ENCODE peak calls at places on chromosome 5, in five cellular contexts. One of them, this sample, is unnamed.

GRCh38 chr5:3509290-3509689 is 86.3 kb upstream of the IRX1 start:
- DNase-seq in AG04450: no peak
- DNase-seq in mesendoderm: no peak
- DNase-seq in central memory CD4-positive, alpha-beta T cell: no peak
- DNase-seq in stimulated activated CD4-positive, alpha-beta T cell treated with anti-CD3 and anti-CD28 coated beads, Interleukin-15, amount 100 ng/mL, for 24 hours: no peak
- DNase-seq in this sample: no peak

GRCh38 chr5:109365653-109366052 is 44.1 kb downstream of the PJA2 start:
- DNase-seq in mesendoderm: no peak
- DNase-seq in stimulated activated CD4-positive, alpha-beta T cell treated with anti-CD3 and anti-CD28 coated beads, Interleukin-15, amount 100 ng/mL, for 24 hours: no peak
- DNase-seq in AG04450: no peak
- DNase-seq in central memory CD4-positive, alpha-beta T cell: no peak
- DNase-seq in this sample: no peak

GRCh38 chr5:175336781-175337180 is 107.2 kb downstream of the DRD1 start:
- DNase-seq in AG04450: no peak
- DNase-seq in mesendoderm: no peak
- DNase-seq in central memory CD4-positive, alpha-beta T cell: no peak
- DNase-seq in stimulated activated CD4-positive, alpha-beta T cell treated with anti-CD3 and anti-CD28 coated beads, Interleukin-15, amount 100 ng/mL, for 24 hours: no peak
- DNase-seq in this sample: no peak

GRCh38 chr5:72517961-72518690 is 10.9 kb upstream of the ZNF366 start:
- DNase-seq in central memory CD4-positive, alpha-beta T cell: no peak
- DNase-seq in mesendoderm: no peak
- DNase-seq in AG04450: no peak
- DNase-seq in stimulated activated CD4-positive, alpha-beta T cell treated with anti-CD3 and anti-CD28 coated beads, Interleukin-15, amount 100 ng/mL, for 24 hours: no peak
- DNase-seq in this sample: peak; percentile 49

GRCh38 chr5:2353211-2353610 is 398.3 kb downstream of the IRX2 start:
- DNase-seq in AG04450: no peak
- DNase-seq in mesendoderm: no peak
- DNase-seq in stimulated activated CD4-positive, alpha-beta T cell treated with anti-CD3 and anti-CD28 coated beads, Interleukin-15, amount 100 ng/mL, for 24 hours: no peak
- DNase-seq in central memory CD4-positive, alpha-beta T cell: no peak
- DNase-seq in this sample: no peak

GRCh38 chr5:141393267-141393666 is 834 bp downstream of the PCDHGA8 start:
- DNase-seq in stimulated activated CD4-positive, alpha-beta T cell treated with anti-CD3 and anti-CD28 coated beads, Interleukin-15, amount 100 ng/mL, for 24 hours: no peak
- DNase-seq in central memory CD4-positive, alpha-beta T cell: no peak
- DNase-seq in mesendoderm: no peak
- DNase-seq in AG04450: no peak
- DNase-seq in this sample: no peak

GRCh38 chr5:103667068-103667467 is 104.5 kb upstream of the NUDT12 start:
- DNase-seq in AG04450: no peak
- DNase-seq in central memory CD4-positive, alpha-beta T cell: no peak
- DNase-seq in mesendoderm: no peak
- DNase-seq in stimulated activated CD4-positive, alpha-beta T cell treated with anti-CD3 and anti-CD28 coated beads, Interleukin-15, amount 100 ng/mL, for 24 hours: no peak
- DNase-seq in this sample: no peak

GRCh38 chr5:175867587-175868347 is 3.6 kb upstream of the CPLX2 start:
- DNase-seq in central memory CD4-positive, alpha-beta T cell: no peak
- DNase-seq in stimulated activated CD4-positive, alpha-beta T cell treated with anti-CD3 and anti-CD28 coated beads, Interleukin-15, amount 100 ng/mL, for 24 hours: peak; percentile 25
- DNase-seq in AG04450: no peak
- DNase-seq in mesendoderm: peak; percentile 74
- DNase-seq in this sample: peak; percentile 49

GRCh38 chr5:179162351-179163235 is 102.4 kb downstream of the ZNF354C start:
- DNase-seq in AG04450: no peak
- DNase-seq in central memory CD4-positive, alpha-beta T cell: no peak
- DNase-seq in stimulated activated CD4-positive, alpha-beta T cell treated with anti-CD3 and anti-CD28 coated beads, Interleukin-15, amount 100 ng/mL, for 24 hours: no peak
- DNase-seq in mesendoderm: no peak
- DNase-seq in this sample: no peak

GRCh38 chr5:54103871-54104270 is 206.5 kb downstream of the ARL15 start:
- DNase-seq in central memory CD4-positive, alpha-beta T cell: no peak
- DNase-seq in mesendoderm: no peak
- DNase-seq in AG04450: no peak
- DNase-seq in stimulated activated CD4-positive, alpha-beta T cell treated with anti-CD3 and anti-CD28 coated beads, Interleukin-15, amount 100 ng/mL, for 24 hours: no peak
- DNase-seq in this sample: no peak

GRCh38 chr5:158727771-158728311 is 371.9 kb downstream of the EBF1 start:
- DNase-seq in mesendoderm: no peak
- DNase-seq in stimulated activated CD4-positive, alpha-beta T cell treated with anti-CD3 and anti-CD28 coated beads, Interleukin-15, amount 100 ng/mL, for 24 hours: no peak
- DNase-seq in central memory CD4-positive, alpha-beta T cell: no peak
- DNase-seq in AG04450: no peak
- DNase-seq in this sample: no peak

GRCh38 chr5:123051206-123051605 is 14.7 kb upstream of the PPIC start:
- DNase-seq in stimulated activated CD4-positive, alpha-beta T cell treated with anti-CD3 and anti-CD28 coated beads, Interleukin-15, amount 100 ng/mL, for 24 hours: no peak
- DNase-seq in AG04450: no peak
- DNase-seq in mesendoderm: no peak
- DNase-seq in central memory CD4-positive, alpha-beta T cell: no peak
- DNase-seq in this sample: no peak

GRCh38 chr5:7010578-7010977 is 297.3 kb downstream of the TENT4A start:
- DNase-seq in central memory CD4-positive, alpha-beta T cell: no peak
- DNase-seq in AG04450: no peak
- DNase-seq in stimulated activated CD4-positive, alpha-beta T cell treated with anti-CD3 and anti-CD28 coated beads, Interleukin-15, amount 100 ng/mL, for 24 hours: no peak
- DNase-seq in mesendoderm: peak; percentile 47
- DNase-seq in this sample: no peak

GRCh38 chr5:119789411-119790117 is 160.2 kb downstream of the FAM170A start:
- DNase-seq in AG04450: no peak
- DNase-seq in central memory CD4-positive, alpha-beta T cell: no peak
- DNase-seq in mesendoderm: peak; percentile 87
- DNase-seq in stimulated activated CD4-positive, alpha-beta T cell treated with anti-CD3 and anti-CD28 coated beads, Interleukin-15, amount 100 ng/mL, for 24 hours: no peak
- DNase-seq in this sample: no peak

GRCh38 chr5:112174959-112175594 is 244.0 kb downstream of the EPB41L4A start:
- DNase-seq in mesendoderm: peak; percentile 72
- DNase-seq in AG04450: no peak
- DNase-seq in central memory CD4-positive, alpha-beta T cell: peak; percentile 27
- DNase-seq in stimulated activated CD4-positive, alpha-beta T cell treated with anti-CD3 and anti-CD28 coated beads, Interleukin-15, amount 100 ng/mL, for 24 hours: peak; percentile 34
- DNase-seq in this sample: peak; percentile 58

GRCh38 chr5:137218896-137219295 is 280.2 kb downstream of the SPOCK1 start:
- DNase-seq in central memory CD4-positive, alpha-beta T cell: no peak
- DNase-seq in AG04450: no peak
- DNase-seq in mesendoderm: no peak
- DNase-seq in stimulated activated CD4-positive, alpha-beta T cell treated with anti-CD3 and anti-CD28 coated beads, Interleukin-15, amount 100 ng/mL, for 24 hours: no peak
- DNase-seq in this sample: no peak

GRCh38 chr5:14071433-14071832 is 71.7 kb upstream of the TRIO start:
- DNase-seq in stimulated activated CD4-positive, alpha-beta T cell treated with anti-CD3 and anti-CD28 coated beads, Interleukin-15, amount 100 ng/mL, for 24 hours: no peak
- DNase-seq in mesendoderm: no peak
- DNase-seq in central memory CD4-positive, alpha-beta T cell: no peak
- DNase-seq in AG04450: no peak
- DNase-seq in this sample: no peak

GRCh38 chr5:160342413-160342941 is 27.9 kb downstream of the C1QTNF2 start:
- DNase-seq in central memory CD4-positive, alpha-beta T cell: no peak
- DNase-seq in stimulated activated CD4-positive, alpha-beta T cell treated with anti-CD3 and anti-CD28 coated beads, Interleukin-15, amount 100 ng/mL, for 24 hours: no peak
- DNase-seq in mesendoderm: no peak
- DNase-seq in AG04450: no peak
- DNase-seq in this sample: no peak

GRCh38 chr5:107598958-107599357 is 71.8 kb downstream of the EFNA5 start:
- DNase-seq in mesendoderm: no peak
- DNase-seq in stimulated activated CD4-positive, alpha-beta T cell treated with anti-CD3 and anti-CD28 coated beads, Interleukin-15, amount 100 ng/mL, for 24 hours: no peak
- DNase-seq in AG04450: no peak
- DNase-seq in central memory CD4-positive, alpha-beta T cell: no peak
- DNase-seq in this sample: no peak

GRCh38 chr5:533243-534005 is 9.2 kb upstream of the SLC9A3 start:
- DNase-seq in mesendoderm: no peak
- DNase-seq in stimulated activated CD4-positive, alpha-beta T cell treated with anti-CD3 and anti-CD28 coated beads, Interleukin-15, amount 100 ng/mL, for 24 hours: no peak
- DNase-seq in central memory CD4-positive, alpha-beta T cell: no peak
- DNase-seq in AG04450: no peak
- DNase-seq in this sample: no peak

GRCh38 chr5:172692451-172692850 is 51.4 kb downstream of the NEURL1B start:
- DNase-seq in stimulated activated CD4-positive, alpha-beta T cell treated with anti-CD3 and anti-CD28 coated beads, Interleukin-15, amount 100 ng/mL, for 24 hours: no peak
- DNase-seq in mesendoderm: no peak
- DNase-seq in central memory CD4-positive, alpha-beta T cell: no peak
- DNase-seq in AG04450: no peak
- DNase-seq in this sample: no peak

GRCh38 chr5:126016256-126016655 is 407.0 kb upstream of the GRAMD2B start:
- DNase-seq in AG04450: no peak
- DNase-seq in stimulated activated CD4-positive, alpha-beta T cell treated with anti-CD3 and anti-CD28 coated beads, Interleukin-15, amount 100 ng/mL, for 24 hours: no peak
- DNase-seq in mesendoderm: no peak
- DNase-seq in central memory CD4-positive, alpha-beta T cell: no peak
- DNase-seq in this sample: no peak

GRCh38 chr5:68315679-68316271 is 100.2 kb downstream of the PIK3R1 start:
- DNase-seq in central memory CD4-positive, alpha-beta T cell: peak; percentile 23
- DNase-seq in mesendoderm: no peak
- DNase-seq in stimulated activated CD4-positive, alpha-beta T cell treated with anti-CD3 and anti-CD28 coated beads, Interleukin-15, amount 100 ng/mL, for 24 hours: peak; percentile 56
- DNase-seq in AG04450: no peak
- DNase-seq in this sample: peak; percentile 26

GRCh38 chr5:136730426-136730825 is 365.1 kb upstream of the TRPC7 start:
- DNase-seq in mesendoderm: no peak
- DNase-seq in stimulated activated CD4-positive, alpha-beta T cell treated with anti-CD3 and anti-CD28 coated beads, Interleukin-15, amount 100 ng/mL, for 24 hours: no peak
- DNase-seq in central memory CD4-positive, alpha-beta T cell: no peak
- DNase-seq in AG04450: no peak
- DNase-seq in this sample: no peak

GRCh38 chr5:54539001-54539400 is 21.4 kb downstream of the SNX18 start:
- DNase-seq in mesendoderm: no peak
- DNase-seq in AG04450: no peak
- DNase-seq in central memory CD4-positive, alpha-beta T cell: no peak
- DNase-seq in stimulated activated CD4-positive, alpha-beta T cell treated with anti-CD3 and anti-CD28 coated beads, Interleukin-15, amount 100 ng/mL, for 24 hours: no peak
- DNase-seq in this sample: no peak

GRCh38 chr5:158435161-158435616 is 576.2 kb upstream of the CLINT1 start:
- DNase-seq in stimulated activated CD4-positive, alpha-beta T cell treated with anti-CD3 and anti-CD28 coated beads, Interleukin-15, amount 100 ng/mL, for 24 hours: peak; percentile 44
- DNase-seq in mesendoderm: no peak
- DNase-seq in AG04450: no peak
- DNase-seq in central memory CD4-positive, alpha-beta T cell: peak; percentile 11
- DNase-seq in this sample: no peak

GRCh38 chr5:135472141-135472540 is 20.0 kb upstream of the TIFAB start:
- DNase-seq in stimulated activated CD4-positive, alpha-beta T cell treated with anti-CD3 and anti-CD28 coated beads, Interleukin-15, amount 100 ng/mL, for 24 hours: no peak
- DNase-seq in AG04450: no peak
- DNase-seq in mesendoderm: no peak
- DNase-seq in central memory CD4-positive, alpha-beta T cell: no peak
- DNase-seq in this sample: no peak

GRCh38 chr5:177350776-177351391 is 584 bp downstream of the LMAN2 start:
- DNase-seq in stimulated activated CD4-positive, alpha-beta T cell treated with anti-CD3 and anti-CD28 coated beads, Interleukin-15, amount 100 ng/mL, for 24 hours: no peak
- DNase-seq in central memory CD4-positive, alpha-beta T cell: no peak
- DNase-seq in mesendoderm: peak; percentile 34
- DNase-seq in AG04450: no peak
- DNase-seq in this sample: no peak

GRCh38 chr5:98524796-98525195 is 248.7 kb upstream of the RGMB start:
- DNase-seq in AG04450: no peak
- DNase-seq in mesendoderm: no peak
- DNase-seq in stimulated activated CD4-positive, alpha-beta T cell treated with anti-CD3 and anti-CD28 coated beads, Interleukin-15, amount 100 ng/mL, for 24 hours: no peak
- DNase-seq in central memory CD4-positive, alpha-beta T cell: no peak
- DNase-seq in this sample: no peak

GRCh38 chr5:61283480-61283879 is 48.6 kb upstream of the ZSWIM6 start:
- DNase-seq in central memory CD4-positive, alpha-beta T cell: no peak
- DNase-seq in mesendoderm: no peak
- DNase-seq in stimulated activated CD4-positive, alpha-beta T cell treated with anti-CD3 and anti-CD28 coated beads, Interleukin-15, amount 100 ng/mL, for 24 hours: no peak
- DNase-seq in AG04450: no peak
- DNase-seq in this sample: no peak

GRCh38 chr5:106292654-106293053 is 1378.1 kb downstream of the EFNA5 start:
- DNase-seq in stimulated activated CD4-positive, alpha-beta T cell treated with anti-CD3 and anti-CD28 coated beads, Interleukin-15, amount 100 ng/mL, for 24 hours: no peak
- DNase-seq in AG04450: peak; percentile 16
- DNase-seq in central memory CD4-positive, alpha-beta T cell: no peak
- DNase-seq in mesendoderm: no peak
- DNase-seq in this sample: no peak

GRCh38 chr5:171986772-171987171 is 19.7 kb downstream of the FBXW11 start:
- DNase-seq in central memory CD4-positive, alpha-beta T cell: no peak
- DNase-seq in stimulated activated CD4-positive, alpha-beta T cell treated with anti-CD3 and anti-CD28 coated beads, Interleukin-15, amount 100 ng/mL, for 24 hours: no peak
- DNase-seq in AG04450: no peak
- DNase-seq in mesendoderm: peak; percentile 80
- DNase-seq in this sample: peak; percentile 32

GRCh38 chr5:75265731-75266130 is 29.1 kb upstream of the ANKRD31 start:
- DNase-seq in stimulated activated CD4-positive, alpha-beta T cell treated with anti-CD3 and anti-CD28 coated beads, Interleukin-15, amount 100 ng/mL, for 24 hours: no peak
- DNase-seq in mesendoderm: peak; percentile 72
- DNase-seq in AG04450: peak; percentile 0
- DNase-seq in central memory CD4-positive, alpha-beta T cell: peak; percentile 36
- DNase-seq in this sample: no peak

GRCh38 chr5:98042521-98042920 is 730.9 kb upstream of the RGMB start:
- DNase-seq in mesendoderm: no peak
- DNase-seq in AG04450: no peak
- DNase-seq in central memory CD4-positive, alpha-beta T cell: no peak
- DNase-seq in stimulated activated CD4-positive, alpha-beta T cell treated with anti-CD3 and anti-CD28 coated beads, Interleukin-15, amount 100 ng/mL, for 24 hours: no peak
- DNase-seq in this sample: no peak